ENCODE peak calls at places on chromosomes 7 and 10, in five cellular contexts. G, X, B, E and Z are unnamed samples.

GRCh38 chr10:100872034-100872791 is 40.5 kb upstream of the SLF2 start:
- DNase-seq in B (no peak), X (peak; percentile 9), G (peak; percentile 49), E (peak; percentile 11), Z (peak; percentile 55)

GRCh38 chr7:149071641-149072437 is 18.7 kb downstream of the ZNF786 start:
- DNase-seq in B (no peak), G (peak; percentile 73), X (peak; percentile 40), E (peak; percentile 22), Z (no peak)

GRCh38 chr10:133445751-133446708 is 7.7 kb upstream of the SCART1 start:
- DNase-seq in X (no peak), E (no peak), B (no peak), G (peak; percentile 76), Z (peak; percentile 51)

GRCh38 chr10:49356945-49357344 is 38.9 kb downstream of the DRGX start:
- DNase-seq in B (no peak), G (no peak), X (no peak), E (no peak), Z (no peak)

GRCh38 chr7:3821473-3821872 is 520.4 kb downstream of the SDK1 start:
- DNase-seq in X (no peak), B (no peak), G (no peak), E (no peak), Z (no peak)

GRCh38 chr10:43201545-43202131 is 63.4 kb downstream of the CSGALNACT2 start:
- DNase-seq in X (no peak), G (peak; percentile 74), E (no peak), B (peak; percentile 54), Z (no peak)

GRCh38 chr7:158759245-158759614 is 54.6 kb upstream of the NCAPG2 start:
- DNase-seq in G (no peak), E (no peak), X (no peak), B (no peak), Z (no peak)

GRCh38 chr7:36792421-36792820 is 68.1 kb upstream of the AOAH start:
- DNase-seq in E (no peak), B (no peak), G (no peak), X (no peak), Z (no peak)

GRCh38 chr7:21568762-21569161 is 25.9 kb downstream of the DNAH11 start:
- DNase-seq in G (no peak), X (no peak), E (no peak), B (no peak), Z (no peak)

GRCh38 chr7:27157717-27158431 is 1.4 kb upstream of the HOXA7 start:
- DNase-seq in G (no peak), E (no peak), X (no peak), B (no peak), Z (no peak)

GRCh38 chr10:78389419-78389818 is 355.8 kb downstream of the RPS24 start:
- DNase-seq in B (no peak), G (peak; percentile 27), E (no peak), X (no peak), Z (no peak)

GRCh38 chr10:50279489-50279888 is 28.2 kb upstream of the ASAH2 start:
- DNase-seq in B (no peak), G (no peak), X (no peak), E (no peak), Z (no peak)

GRCh38 chr10:102611514-102612095 is 32.7 kb upstream of the TRIM8 start:
- DNase-seq in B (no peak), X (no peak), G (peak; percentile 71), E (no peak), Z (no peak)

GRCh38 chr10:70510453-70510852 is 31.9 kb downstream of the PALD1 start:
- DNase-seq in X (no peak), B (no peak), G (no peak), E (no peak), Z (no peak)

GRCh38 chr7:90755041-90755440 is 158.9 kb downstream of the CDK14 start:
- DNase-seq in B (no peak), E (no peak), G (no peak), X (no peak), Z (no peak)

GRCh38 chr7:104209063-104209462 is 1.2 kb upstream of the ORC5 start:
- DNase-seq in B (no peak), G (no peak), X (no peak), E (no peak), Z (no peak)

GRCh38 chr10:10792681-10793080 is 225.0 kb upstream of the CELF2 start:
- DNase-seq in X (no peak), G (no peak), B (no peak), E (no peak), Z (no peak)

GRCh38 chr7:150365673-150366398 is 2.8 kb upstream of the REPIN1 start:
- DNase-seq in X (no peak), G (no peak), B (no peak), E (no peak), Z (no peak)

GRCh38 chr10:78861456-78862327 is 207.1 kb upstream of the ZMIZ1 start:
- DNase-seq in G (no peak), X (no peak), E (no peak), B (no peak), Z (no peak)

DNA sequence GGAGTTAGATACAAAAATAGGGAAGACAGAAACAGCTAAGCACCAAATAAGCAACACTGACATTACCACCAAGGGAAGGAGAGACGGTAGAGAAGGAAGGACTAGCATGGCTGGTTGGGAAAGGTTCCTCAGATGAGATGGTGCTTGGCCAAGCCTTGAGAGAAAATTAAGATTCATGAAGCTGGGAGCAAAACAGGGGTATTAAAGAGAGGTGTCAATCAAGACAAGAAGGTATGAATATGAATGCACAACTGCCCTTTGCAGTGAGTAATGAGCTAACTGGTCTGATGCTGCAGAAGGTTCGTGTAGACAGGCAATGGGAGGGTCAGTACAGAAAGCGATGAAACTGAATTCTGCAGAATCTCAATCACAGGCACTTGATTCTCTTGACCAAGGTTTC is 67.7 kb downstream of the SLC37A3 start:
- DNase-seq in X (no peak), B (no peak), E (no peak), G (no peak), Z (no peak)
- H3K4me3 ChIP-seq in X (no peak overlapping the region), B (no peak overlapping the region), E (no peak overlapping the region), G (no peak overlapping the region), Z (no peak overlapping the region)

GRCh38 chr7:73703649-73703984 is 15.9 kb downstream of the STX1A start:
- DNase-seq in B (no peak), E (no peak), X (no peak), G (no peak), Z (no peak)
- H3K4me3 ChIP-seq in B (peak overlapping the region; percentile 25), E (no peak overlapping the region), X (no peak overlapping the region), G (no peak overlapping the region), Z (no peak overlapping the region)

GRCh38 chr10:132187421-132188138 is 832 bp downstream of the DPYSL4 start:
- DNase-seq in G (no peak), E (no peak), X (no peak), B (no peak), Z (peak; percentile 64)
- H3K4me3 ChIP-seq in G (no peak overlapping the region), E (no peak overlapping the region), X (no peak overlapping the region), B (peak overlapping the region; percentile 51), Z (peak overlapping the region; percentile 58)

DNA sequence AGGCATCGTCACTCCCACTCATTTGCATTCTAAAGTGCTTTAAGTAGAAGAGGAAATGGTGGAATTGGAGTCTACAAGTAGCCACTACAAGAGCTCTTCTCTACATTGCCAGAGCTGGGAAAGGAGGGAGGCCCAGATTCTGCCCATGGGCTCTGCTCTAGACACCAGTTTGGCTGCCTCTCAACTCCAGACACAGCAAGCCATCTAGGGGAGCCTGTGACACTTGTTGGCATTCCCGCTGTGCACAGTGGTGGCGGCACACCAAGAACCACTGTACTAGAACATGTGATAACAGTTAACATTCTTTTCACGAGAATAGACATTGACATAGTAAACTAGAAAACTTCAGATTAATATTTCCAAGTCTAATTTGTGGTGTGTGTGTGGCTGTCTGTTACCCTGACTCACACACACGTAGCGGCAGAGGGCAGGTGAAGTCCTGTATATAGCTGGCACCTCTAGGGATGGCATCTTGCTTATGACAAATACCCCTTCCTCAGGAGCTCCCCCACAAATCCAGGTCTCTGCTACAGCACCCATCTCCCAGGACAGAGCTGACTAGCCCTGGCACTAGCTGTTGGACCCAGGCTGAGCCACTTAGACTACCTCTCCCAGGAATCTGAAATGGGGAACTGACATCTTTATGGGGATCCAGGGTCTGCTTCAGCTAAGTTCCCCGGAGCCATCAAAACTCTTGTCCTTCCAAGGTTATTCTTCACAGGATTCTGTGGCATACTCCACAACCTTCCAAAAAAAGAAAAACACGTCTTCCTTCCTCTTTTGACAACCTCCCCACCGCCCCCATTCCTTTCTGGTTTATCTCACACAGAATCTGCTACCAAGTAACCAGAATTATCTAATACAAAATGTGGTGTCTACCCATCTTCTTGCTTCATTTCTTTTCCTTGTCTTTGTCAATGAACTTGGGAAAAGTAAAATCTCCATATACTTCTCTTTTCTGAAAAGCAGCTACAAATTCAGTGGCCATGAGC is 54.7 kb upstream of the MRLN start:
- DNase-seq in X (no peak), G (peak; percentile 81), E (no peak), B (peak; percentile 53), Z (peak; percentile 45)
- H3K4me3 ChIP-seq in X (no peak overlapping the region), G (no peak overlapping the region), E (no peak overlapping the region), B (no peak overlapping the region), Z (no peak overlapping the region)

DNA sequence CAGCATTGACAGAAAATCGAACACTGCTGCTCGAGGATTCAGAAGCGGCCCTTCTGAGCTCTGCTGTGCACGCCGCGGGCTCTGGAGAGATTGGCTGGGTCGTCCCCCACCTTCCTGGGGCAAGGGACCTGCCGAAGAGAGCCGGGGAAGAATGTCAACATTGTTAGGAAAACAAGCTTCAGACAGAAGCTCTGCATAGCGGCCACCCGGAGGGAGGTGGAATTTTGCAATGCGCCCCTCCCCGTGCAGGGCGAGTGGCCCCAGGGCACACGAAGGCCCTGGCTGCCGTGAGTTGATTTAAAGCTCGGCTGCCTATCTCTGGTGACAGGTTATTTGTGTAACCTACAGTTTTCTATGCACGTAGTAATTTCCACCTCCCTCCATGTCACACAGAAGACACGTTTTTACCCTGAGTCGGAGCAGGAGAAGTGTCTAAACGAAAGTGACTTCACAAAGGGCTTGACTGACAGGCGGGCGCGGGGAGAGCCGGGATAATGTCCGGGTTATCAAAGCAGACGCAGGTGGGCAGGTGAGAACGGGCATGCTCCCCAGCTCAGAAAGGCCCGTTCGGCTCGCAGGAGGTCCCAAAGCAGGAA is 84.7 kb downstream of the PDGFA start:
- DNase-seq in G (no peak), E (no peak), X (no peak), B (no peak), Z (peak; percentile 31)
- H3K4me3 ChIP-seq in G (no peak overlapping the region), E (no peak overlapping the region), X (no peak overlapping the region), B (peak overlapping the region; percentile 40), Z (no peak overlapping the region)

GRCh38 chr10:82440775-82441174 is 565.8 kb downstream of the NRG3 start:
- DNase-seq in G (no peak), E (no peak), X (no peak), B (no peak), Z (no peak)

GRCh38 chr10:82438277-82438676 is 563.3 kb downstream of the NRG3 start:
- DNase-seq in B (no peak), X (no peak), G (no peak), E (no peak), Z (no peak)
- H3K4me3 ChIP-seq in B (no peak overlapping the region), X (no peak overlapping the region), G (no peak overlapping the region), E (no peak overlapping the region), Z (no peak overlapping the region)

GRCh38 chr10:15324113-15324512 is 47.0 kb downstream of the FAM171A1 start:
- DNase-seq in E (no peak), B (no peak), X (no peak), G (no peak), Z (no peak)
- H3K4me3 ChIP-seq in E (no peak overlapping the region), B (no peak overlapping the region), X (no peak overlapping the region), G (no peak overlapping the region), Z (no peak overlapping the region)

GRCh38 chr7:101121996-101122932 is 4.6 kb upstream of the SERPINE1 start:
- DNase-seq in B (peak; percentile 58), E (no peak), G (peak; percentile 94), X (no peak), Z (peak; percentile 87)
- H3K4me3 ChIP-seq in B (peak overlapping the region; percentile 46), E (no peak overlapping the region), G (no peak overlapping the region), X (no peak overlapping the region), Z (peak overlapping the region; percentile 39)